ENCODE peak calls at places on chromosomes 3 and 15, in four cellular contexts. W, Z, B and N are unnamed samples.

GRCh38 chr3:90080988-90081387 is 973.6 kb downstream of the EPHA3 start:
- DNase-seq in W (no peak), Z (no peak), B (no peak), N (no peak)

GRCh38 chr3:102682761-102683160 is 247.9 kb downstream of the ZPLD1 start:
- DNase-seq in W (no peak), Z (no peak), B (no peak), N (no peak)

GRCh38 chr15:44029003-44029402 is 166.1 kb downstream of the FRMD5 start:
- DNase-seq in W (no peak), Z (no peak), B (no peak), N (no peak)

GRCh38 chr15:28952666-28953491 is 67.1 kb downstream of the APBA2 start:
- DNase-seq in W (no peak), Z (no peak), B (no peak), N (no peak)

GRCh38 chr3:180264479-180264878 is 227.7 kb upstream of the PEX5L start:
- DNase-seq in W (no peak), Z (no peak), B (no peak), N (no peak)

GRCh38 chr15:84400820-84401219 is 165.2 kb downstream of the GOLGA6L4 start:
- DNase-seq in W (no peak), Z (no peak), B (no peak), N (no peak)

GRCh38 chr3:137695351-137695750 is 68.8 kb upstream of the SOX14 start:
- DNase-seq in W (no peak), Z (no peak), B (no peak), N (no peak)

GRCh38 chr3:183506674-183507290 is 48.7 kb downstream of the KLHL6 start:
- DNase-seq in W (no peak), Z (no peak), B (no peak), N (no peak)

GRCh38 chr3:73674280-73674679 is 49.5 kb upstream of the PDZRN3 start:
- DNase-seq in W (no peak), Z (no peak), B (peak), N (no peak)

GRCh38 chr15:44034334-44034733 is 160.7 kb downstream of the FRMD5 start:
- DNase-seq in W (no peak), Z (no peak), B (no peak), N (no peak)

GRCh38 chr3:159798951-159799350 is 189.7 kb upstream of the IL12A start:
- DNase-seq in W (peak), Z (no peak), B (peak), N (peak)

GRCh38 chr3:38588995-38589937 is 60.2 kb downstream of the SCN5A start:
- DNase-seq in W (no peak), Z (peak), B (no peak), N (no peak)

GRCh38 chr15:65382146-65382491 is 4.3 kb upstream of the IGDCC3 start:
- DNase-seq in W (no peak), Z (no peak), B (no peak), N (no peak)

GRCh38 chr15:101070502-101071273 is 151.5 kb downstream of the LRRK1 start:
- DNase-seq in W (peak), Z (no peak), B (peak), N (peak)

GRCh38 chr3:189766416-189766815 is 135.2 kb downstream of the TP63 start:
- DNase-seq in W (no peak), Z (no peak), B (no peak), N (no peak)

GRCh38 chr3:10932596-10932995 is 60.0 kb upstream of the SLC6A1 start:
- DNase-seq in W (no peak), Z (no peak), B (no peak), N (no peak)

GRCh38 chr15:95604634-95605036 is 725.9 kb upstream of the NR2F2 start:
- DNase-seq in W (peak), Z (no peak), B (peak), N (peak)

GRCh38 chr3:178137831-178138230 is 398.4 kb upstream of the KCNMB2 start:
- DNase-seq in W (no peak), Z (no peak), B (no peak), N (no peak)

GRCh38 chr15:70584838-70585706 is 178.3 kb downstream of the UACA start:
- DNase-seq in W (no peak), Z (no peak), B (no peak), N (peak)